ENCODE peak calls at places on chromosomes 5 and 9, in five cellular contexts. One of them, this sample, is unnamed.
A peak's percentile ranks its signal among the peaks of the same experiment; 100 is the strongest.

GRCh38 chr5:33184367-33184766 is 256.4 kb upstream of the TARS1 start:
- DNase-seq in IMR-90: no peak
- DNase-seq in H9: no peak
- DNase-seq in mesenchymal stem cell: no peak
- DNase-seq in H1: no peak
- DNase-seq in this sample: no peak

GRCh38 chr9:21455320-21455719 is 15.1 kb downstream of the IFNA1 start:
- DNase-seq in IMR-90: peak; percentile 25
- DNase-seq in H9: peak; percentile 54
- DNase-seq in mesenchymal stem cell: peak; percentile 38
- DNase-seq in H1: no peak
- DNase-seq in this sample: no peak

GRCh38 chr9:4548796-4549725 is 58.8 kb downstream of the SLC1A1 start:
- DNase-seq in IMR-90: no peak
- DNase-seq in H9: peak; percentile 79
- DNase-seq in mesenchymal stem cell: no peak
- DNase-seq in H1: peak; percentile 82
- DNase-seq in this sample: peak; percentile 5

GRCh38 chr9:133934512-133935221 is 57.5 kb downstream of the VAV2 start:
- DNase-seq in IMR-90: no peak
- DNase-seq in H9: no peak
- DNase-seq in mesenchymal stem cell: no peak
- DNase-seq in H1: no peak
- DNase-seq in this sample: no peak

GRCh38 chr5:163248856-163249255 is 188.5 kb upstream of the CCNG1 start:
- DNase-seq in IMR-90: no peak
- DNase-seq in H9: no peak
- DNase-seq in mesenchymal stem cell: no peak
- DNase-seq in H1: no peak
- DNase-seq in this sample: no peak

GRCh38 chr9:108363321-108363720 is 492.5 kb downstream of the ACTL7B start:
- DNase-seq in IMR-90: no peak
- DNase-seq in H9: no peak
- DNase-seq in mesenchymal stem cell: no peak
- DNase-seq in H1: no peak
- DNase-seq in this sample: no peak

GRCh38 chr5:173309731-173310130 is 18.5 kb downstream of the STC2 start:
- DNase-seq in IMR-90: no peak
- DNase-seq in H9: no peak
- DNase-seq in mesenchymal stem cell: no peak
- DNase-seq in H1: no peak
- DNase-seq in this sample: no peak

GRCh38 chr5:21573915-21574314 is 1279.2 kb downstream of the CDH12 start:
- DNase-seq in IMR-90: no peak
- DNase-seq in H9: no peak
- DNase-seq in mesenchymal stem cell: no peak
- DNase-seq in H1: no peak
- DNase-seq in this sample: no peak

GRCh38 chr5:142432961-142433360 is 108.1 kb upstream of the SPRY4 start:
- DNase-seq in IMR-90: no peak
- DNase-seq in H9: no peak
- DNase-seq in mesenchymal stem cell: no peak
- DNase-seq in H1: no peak
- DNase-seq in this sample: no peak

GRCh38 chr5:149282027-149282965 is 10.6 kb downstream of the AFAP1L1 start:
- DNase-seq in IMR-90: no peak
- DNase-seq in H9: no peak
- DNase-seq in mesenchymal stem cell: no peak
- DNase-seq in H1: no peak
- DNase-seq in this sample: no peak

DNA sequence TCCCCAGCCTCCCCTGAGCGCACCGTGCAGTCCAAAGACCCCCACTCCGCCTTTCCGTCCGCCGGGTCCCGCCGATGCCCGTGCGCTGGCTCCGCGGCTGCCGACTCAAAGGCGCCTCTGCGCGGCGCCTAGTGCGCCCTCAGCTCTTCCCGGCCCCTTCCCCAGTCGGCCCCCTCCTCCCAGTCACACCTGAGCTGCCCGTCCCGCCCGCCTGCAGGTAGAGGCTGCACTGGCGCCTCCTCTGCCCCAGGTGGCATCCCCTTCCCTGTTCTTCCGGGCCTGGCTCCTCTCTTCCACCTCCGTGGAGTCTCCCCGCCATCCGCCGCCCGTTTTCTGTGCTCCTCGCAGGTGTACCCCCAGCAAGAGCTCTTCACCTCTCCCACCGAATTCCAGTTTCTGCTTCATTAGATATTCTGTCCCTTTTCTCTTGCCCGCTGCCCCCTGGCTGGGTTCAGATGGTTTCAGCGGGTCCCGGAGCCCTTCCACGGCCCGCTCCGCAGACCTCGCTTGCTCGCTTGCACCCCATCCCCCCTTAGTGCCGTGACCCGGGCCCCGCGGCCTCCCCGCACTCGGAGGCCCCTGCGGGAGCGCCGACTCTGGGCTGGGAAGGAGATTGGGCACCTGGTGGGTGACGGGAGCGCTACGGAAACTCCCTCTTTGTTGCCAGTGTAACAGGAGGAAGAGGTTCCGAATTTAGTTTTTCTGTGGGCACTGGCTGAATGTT is 707 bp downstream of the SLC44A1 start:
- DNase-seq in IMR-90: no peak
- DNase-seq in H9: peak; percentile 90
- DNase-seq in mesenchymal stem cell: peak; percentile 66
- DNase-seq in H1: peak; percentile 86
- DNase-seq in this sample: peak; percentile 32
- H4K8ac ChIP-seq in IMR-90: no peak overlapping the region
- H4K8ac ChIP-seq in H9: no peak overlapping the region
- H4K8ac ChIP-seq in mesenchymal stem cell: peak overlapping the region; percentile 75
- H4K8ac ChIP-seq in H1: peak overlapping the region; percentile 77
- H4K8ac ChIP-seq in this sample: no peak overlapping the region

GRCh38 chr5:145960166-145960565 is 23.8 kb downstream of the SH3RF2 start:
- DNase-seq in IMR-90: no peak
- DNase-seq in H9: no peak
- DNase-seq in mesenchymal stem cell: no peak
- DNase-seq in H1: no peak
- DNase-seq in this sample: no peak

GRCh38 chr5:145965804-145966203 is 29.4 kb downstream of the SH3RF2 start:
- DNase-seq in IMR-90: no peak
- DNase-seq in H9: no peak
- DNase-seq in mesenchymal stem cell: no peak
- DNase-seq in H1: no peak
- DNase-seq in this sample: no peak

GRCh38 chr5:145960848-145961600 is 24.6 kb downstream of the SH3RF2 start:
- DNase-seq in IMR-90: peak; percentile 30
- DNase-seq in H9: no peak
- DNase-seq in mesenchymal stem cell: no peak
- DNase-seq in H1: no peak
- DNase-seq in this sample: no peak

GRCh38 chr5:145958463-145958862 is 22.1 kb downstream of the SH3RF2 start:
- DNase-seq in IMR-90: no peak
- DNase-seq in H9: no peak
- DNase-seq in mesenchymal stem cell: no peak
- DNase-seq in H1: no peak
- DNase-seq in this sample: no peak

GRCh38 chr5:145962001-145962400 is 25.6 kb downstream of the SH3RF2 start:
- DNase-seq in IMR-90: no peak
- DNase-seq in H9: no peak
- DNase-seq in mesenchymal stem cell: no peak
- DNase-seq in H1: no peak
- DNase-seq in this sample: no peak
- H2BK15ac ChIP-seq in IMR-90: no peak overlapping the region
- H2BK15ac ChIP-seq in H9: no peak overlapping the region
- H2BK15ac ChIP-seq in mesenchymal stem cell: no peak overlapping the region
- H2BK15ac ChIP-seq in H1: no peak overlapping the region
- H2BK15ac ChIP-seq in this sample: no peak overlapping the region

DNA sequence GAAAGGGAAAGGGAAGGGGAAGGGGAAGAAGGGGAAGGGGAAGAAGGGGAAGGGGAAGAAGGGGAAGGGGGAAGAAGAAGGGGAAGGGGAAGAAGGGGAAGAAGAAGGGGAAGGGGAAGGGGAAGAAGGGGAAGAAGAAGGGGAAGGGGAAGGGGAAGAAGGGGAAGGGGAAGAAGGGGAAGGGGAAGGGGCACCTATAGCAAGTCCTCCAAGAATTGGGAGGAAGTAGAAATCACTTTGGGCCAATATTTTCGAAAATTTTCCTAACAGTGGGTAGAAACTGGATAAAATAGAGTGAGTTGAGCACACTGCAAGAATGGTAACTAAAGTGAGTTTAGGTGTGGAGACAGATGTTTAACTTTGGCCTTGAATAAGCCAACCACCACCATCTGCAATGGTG is 915.3 kb downstream of the DNAH5 start:
- DNase-seq in IMR-90: no peak
- DNase-seq in H9: no peak
- DNase-seq in mesenchymal stem cell: no peak
- DNase-seq in H1: no peak
- DNase-seq in this sample: no peak
- H4K91ac ChIP-seq in IMR-90: no peak overlapping the region
- H4K91ac ChIP-seq in H9: no peak overlapping the region
- H4K91ac ChIP-seq in mesenchymal stem cell: no peak overlapping the region
- H4K91ac ChIP-seq in H1: no peak overlapping the region
- H4K91ac ChIP-seq in this sample: no peak overlapping the region

DNA sequence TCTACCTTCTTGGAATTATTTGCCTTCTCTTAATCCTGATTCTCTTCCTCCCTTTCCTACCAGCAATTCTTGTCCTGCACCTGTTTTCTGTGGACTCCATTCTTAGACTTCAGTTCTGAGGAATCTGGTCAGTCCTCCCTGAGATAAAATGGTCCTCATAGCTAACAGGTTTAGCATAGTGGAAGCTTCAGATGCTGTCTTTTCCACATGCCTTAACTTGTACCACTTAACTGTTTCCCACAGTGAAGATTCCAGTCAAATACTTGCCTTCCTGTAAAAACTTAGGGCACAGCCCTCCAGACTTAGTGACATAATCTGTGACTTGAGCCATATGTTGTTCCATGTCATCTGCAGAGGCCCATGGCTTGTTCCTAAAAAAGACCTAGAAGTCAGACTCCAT is 261.3 kb downstream of the CWC27 start:
- DNase-seq in IMR-90: no peak
- DNase-seq in H9: no peak
- DNase-seq in mesenchymal stem cell: no peak
- DNase-seq in H1: no peak
- DNase-seq in this sample: no peak
- H4K8ac ChIP-seq in IMR-90: peak overlapping the region; percentile 55
- H4K8ac ChIP-seq in H9: no peak overlapping the region
- H4K8ac ChIP-seq in mesenchymal stem cell: no peak overlapping the region
- H4K8ac ChIP-seq in H1: no peak overlapping the region
- H4K8ac ChIP-seq in this sample: no peak overlapping the region

DNA sequence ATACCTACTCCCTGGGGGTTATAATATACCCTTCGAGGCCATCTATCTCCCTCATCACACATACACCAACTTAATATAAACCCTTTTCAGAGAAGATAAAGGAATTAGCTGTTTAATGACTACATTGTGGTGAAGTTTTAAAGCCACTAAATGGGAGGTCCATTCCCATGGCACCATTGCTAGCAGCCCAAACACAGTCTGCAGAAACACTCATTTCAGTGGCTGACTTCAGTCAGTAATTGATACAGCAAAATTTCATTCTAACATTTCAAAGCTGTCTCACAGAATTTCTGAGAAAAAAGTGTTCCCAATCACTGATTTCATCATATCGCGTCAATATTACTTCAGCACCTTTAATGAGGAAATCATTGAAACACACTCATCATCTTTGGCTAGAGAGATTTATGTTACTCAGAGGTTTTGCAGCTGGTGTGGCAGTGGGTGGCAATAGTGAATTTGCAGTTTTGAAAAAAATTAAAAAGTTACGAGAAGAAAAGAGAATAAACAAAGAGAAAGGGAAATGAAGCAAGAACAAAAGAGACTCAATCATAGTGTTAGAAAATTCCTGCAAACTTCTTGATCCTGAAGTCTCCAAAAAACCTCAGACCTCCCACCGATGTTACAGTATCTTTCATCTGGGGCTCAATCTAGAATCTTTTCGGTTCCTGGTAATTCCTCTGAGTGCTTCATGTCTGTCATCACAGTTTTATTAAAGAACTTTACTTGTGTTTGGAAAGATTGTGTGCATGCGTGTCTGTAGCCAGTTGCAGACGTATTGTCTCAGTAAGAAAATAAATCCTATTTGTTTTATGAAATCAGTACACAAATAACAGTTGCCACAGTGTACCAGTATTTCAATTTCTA is 105.0 kb downstream of the ERCC6L2 start:
- DNase-seq in IMR-90: peak; percentile 26
- DNase-seq in H9: no peak
- DNase-seq in mesenchymal stem cell: no peak
- DNase-seq in H1: no peak
- DNase-seq in this sample: no peak
- H2BK15ac ChIP-seq in IMR-90: no peak overlapping the region
- H2BK15ac ChIP-seq in H9: no peak overlapping the region
- H2BK15ac ChIP-seq in mesenchymal stem cell: no peak overlapping the region
- H2BK15ac ChIP-seq in H1: no peak overlapping the region
- H2BK15ac ChIP-seq in this sample: no peak overlapping the region

GRCh38 chr9:122347348-122348287 is 23.2 kb upstream of the PTGS1 start:
- DNase-seq in IMR-90: no peak
- DNase-seq in H9: no peak
- DNase-seq in mesenchymal stem cell: peak; percentile 22
- DNase-seq in H1: no peak
- DNase-seq in this sample: no peak

GRCh38 chr9:122348288-122348777 is 22.5 kb upstream of the PTGS1 start:
- DNase-seq in IMR-90: no peak
- DNase-seq in H9: no peak
- DNase-seq in mesenchymal stem cell: no peak
- DNase-seq in H1: no peak
- DNase-seq in this sample: no peak

GRCh38 chr9:122349201-122349600 is 21.6 kb upstream of the PTGS1 start:
- DNase-seq in IMR-90: no peak
- DNase-seq in H9: no peak
- DNase-seq in mesenchymal stem cell: no peak
- DNase-seq in H1: no peak
- DNase-seq in this sample: no peak

GRCh38 chr9:122348791-122349190 is 22.0 kb upstream of the PTGS1 start:
- DNase-seq in IMR-90: no peak
- DNase-seq in H9: no peak
- DNase-seq in mesenchymal stem cell: no peak
- DNase-seq in H1: no peak
- DNase-seq in this sample: no peak

DNA sequence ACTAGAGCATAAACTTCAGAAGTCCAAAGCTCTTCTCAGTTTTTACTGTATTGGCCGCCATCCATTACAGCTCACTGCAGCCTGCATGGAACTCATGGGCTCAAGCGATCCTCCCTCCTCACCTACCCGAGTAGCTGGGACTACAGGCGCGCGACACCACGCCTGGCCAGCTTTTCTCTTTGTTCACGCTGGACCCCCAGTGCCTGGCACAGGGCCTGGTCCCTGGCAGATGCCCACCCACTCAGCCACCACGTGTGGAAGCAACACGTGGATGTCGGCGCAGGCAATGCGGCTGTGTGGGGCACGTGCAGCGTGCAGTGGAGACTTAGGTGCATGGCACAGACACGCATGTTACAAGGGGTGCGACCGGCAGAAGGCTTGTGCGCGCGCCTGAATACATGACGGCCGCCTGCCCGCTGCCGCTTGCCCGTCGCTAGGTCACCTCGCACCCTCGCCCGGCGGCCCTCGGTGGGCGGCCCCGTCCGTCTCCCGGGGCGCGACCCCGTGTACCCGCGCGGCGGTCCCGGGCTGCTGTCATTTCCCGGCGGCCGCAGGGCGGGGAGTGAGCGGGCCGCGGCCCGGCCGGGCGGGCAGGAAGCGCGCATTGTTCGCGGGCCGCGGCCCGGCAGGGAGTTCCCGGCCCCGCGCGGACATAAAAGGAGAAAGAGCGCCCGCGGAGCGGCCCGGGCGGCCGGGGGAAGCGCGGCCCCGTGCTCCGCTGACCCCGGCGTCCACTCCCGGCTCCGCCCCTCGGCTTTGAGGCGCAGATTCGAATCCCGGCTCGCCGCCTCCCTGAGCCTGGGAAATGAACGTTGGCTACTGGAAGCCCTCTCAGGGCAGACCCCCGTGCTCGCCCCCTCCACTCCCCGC is 24.1 kb upstream of the PTGS1 start:
- DNase-seq in IMR-90: no peak
- DNase-seq in H9: peak; percentile 65
- DNase-seq in mesenchymal stem cell: peak; percentile 30
- DNase-seq in H1: peak; percentile 80
- DNase-seq in this sample: no peak
- H4K91ac ChIP-seq in IMR-90: peak overlapping the region; percentile 52
- H4K91ac ChIP-seq in H9: no peak overlapping the region
- H4K91ac ChIP-seq in mesenchymal stem cell: no peak overlapping the region
- H4K91ac ChIP-seq in H1: peak overlapping the region; percentile 61
- H4K91ac ChIP-seq in this sample: no peak overlapping the region

This sample was measured in neuronal stem cell.